ENCODE peak calls at places on chromosomes 1 and 21, in six cellular contexts. D is tibial artery; E is fibroblast of lung; R is CD8-positive, alpha-beta memory T cell; X is A549; M is adrenal gland. V is an unnamed sample. For H3K4me1, the result is how much of the 10 kb centered on the place peaks cover.

GRCh38 chr1:199512037-199512710 is 515.3 kb upstream of the NR5A2 start:
- DNase-seq in D (no peak), E (no peak), R (no peak), X (no peak), M (no peak), V (no peak)

GRCh38 chr21:16891821-16892220 is 621.0 kb upstream of the CXADR start:
- DNase-seq in D (no peak), E (peak), R (no peak), X (peak), M (no peak), V (peak)

GRCh38 chr21:31310750-31311149 is 33.3 kb downstream of the TIAM1 start:
- DNase-seq in D (no peak), E (peak), R (no peak), X (no peak), M (no peak), V (no peak)

GRCh38 chr1:175679931-175680652 is 63.3 kb downstream of the TNR start:
- DNase-seq in D (no peak), E (no peak), R (no peak), X (no peak), M (no peak), V (no peak)

GRCh38 chr1:233518344-233518743 is 95.6 kb upstream of the KCNK1 start:
- DNase-seq in D (no peak), E (no peak), R (no peak), X (peak), M (peak), V (peak)

GRCh38 chr1:225987491-225988316 is 11.4 kb downstream of the SDE2 start:
- DNase-seq in D (no peak), E (peak), R (no peak), X (peak), M (no peak), V (peak)

GRCh38 chr1:21811875-21812305 is at the start of gene LDLRAD2:
- DNase-seq in D (no peak), E (no peak), R (no peak), X (no peak), M (no peak), V (peak)

GRCh38 chr1:12597792-12598191 is 20.2 kb downstream of the DHRS3 start:
- DNase-seq in D (peak), E (no peak), R (no peak), X (no peak), M (peak), V (no peak)

GRCh38 chr1:16724718-16725438 is 15.4 kb upstream of the RNU1-4 start:
- DNase-seq in D (peak), E (no peak), R (peak), X (no peak), M (peak), V (no peak)

GRCh38 chr1:172764378-172764777 is 105.5 kb downstream of the FASLG start:
- DNase-seq in D (no peak), E (no peak), R (peak), X (no peak), M (no peak), V (no peak)

GRCh38 chr1:6956488-6957159 is 171.4 kb downstream of the CAMTA1 start:
- DNase-seq in D (no peak), E (no peak), R (peak), X (no peak), M (no peak), V (no peak)

GRCh38 chr1:6955357-6956154 is 170.3 kb downstream of the CAMTA1 start:
- DNase-seq in D (no peak), E (no peak), R (peak), X (no peak), M (no peak), V (no peak)

GRCh38 chr1:6959491-6959890 is 174.2 kb downstream of the CAMTA1 start:
- DNase-seq in D (no peak), E (no peak), R (no peak), X (no peak), M (no peak), V (no peak)

GRCh38 chr1:6958407-6958806 is 173.2 kb downstream of the CAMTA1 start:
- DNase-seq in D (no peak), E (peak), R (no peak), X (no peak), M (no peak), V (peak)

GRCh38 chr1:6957341-6957740 is 172.1 kb downstream of the CAMTA1 start:
- DNase-seq in D (no peak), E (no peak), R (no peak), X (no peak), M (no peak), V (no peak)
- H3K4me1 ChIP-seq in D (under half), E (under half), R (under half), X (under half), M (under half), V (under half)

GRCh38 chr1:25024631-25025350 is 94.7 kb upstream of the RUNX3 start:
- DNase-seq in D (no peak), E (no peak), R (no peak), X (no peak), M (no peak), V (no peak)

GRCh38 chr1:25028587-25028909 is 98.5 kb upstream of the RUNX3 start:
- DNase-seq in D (no peak), E (no peak), R (no peak), X (no peak), M (no peak), V (no peak)

GRCh38 chr1:25027876-25028586 is 98.0 kb upstream of the RUNX3 start:
- DNase-seq in D (no peak), E (no peak), R (no peak), X (no peak), M (no peak), V (no peak)

GRCh38 chr1:25026304-25026703 is 96.2 kb upstream of the RUNX3 start:
- DNase-seq in D (no peak), E (no peak), R (no peak), X (no peak), M (no peak), V (no peak)

DNA sequence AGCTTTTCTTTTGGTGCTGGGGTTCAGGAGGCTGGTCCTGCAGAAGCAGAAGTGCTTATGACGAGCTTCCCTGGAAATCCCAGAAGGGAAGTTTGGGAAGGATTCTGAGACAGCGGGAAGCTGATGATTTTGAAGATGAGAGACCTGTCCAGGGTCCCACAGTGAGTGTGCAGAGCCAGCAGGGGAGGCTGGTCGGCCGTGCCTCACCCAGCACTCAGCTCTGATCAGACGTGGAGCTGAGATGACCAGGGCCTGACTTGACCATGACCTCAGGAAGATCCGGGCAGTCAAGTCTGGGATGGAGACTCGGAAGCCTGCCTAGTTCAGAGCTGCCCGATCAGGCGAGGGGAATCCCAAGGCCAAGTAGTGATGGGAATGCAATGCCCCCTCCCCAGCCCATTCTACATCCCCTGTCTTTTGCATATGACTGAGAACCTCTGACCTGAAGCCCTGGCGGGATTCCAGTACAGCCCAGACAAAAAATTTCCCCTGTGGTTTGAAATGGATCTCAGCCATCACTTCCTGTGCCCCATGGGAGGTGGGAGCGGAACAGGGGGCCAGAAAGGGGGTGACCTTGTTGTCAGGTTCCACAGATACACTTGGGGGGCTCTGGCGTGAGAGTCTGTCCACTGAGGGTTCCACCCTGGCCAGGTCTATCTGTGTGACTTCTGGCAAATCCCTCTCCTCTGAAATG is 96.8 kb upstream of the RUNX3 start:
- DNase-seq in D (no peak), E (no peak), R (no peak), X (no peak), M (no peak), V (no peak)
- H3K4me1 ChIP-seq in D (under half), E (under half), R (half or more), X (under half), M (under half), V (under half)

GRCh38 chr1:27589441-27589840 is 14.5 kb downstream of the AHDC1 start:
- DNase-seq in D (no peak), E (no peak), R (no peak), X (no peak), M (no peak), V (no peak)
- H3K4me1 ChIP-seq in D (under half), E (under half), R (under half), X (under half), M (half or more), V (under half)

GRCh38 chr1:178543291-178543609 is 30.3 kb downstream of the TEX35 start:
- DNase-seq in D (no peak), E (no peak), R (no peak), X (no peak), M (no peak), V (no peak)
- H3K4me1 ChIP-seq in D (under half), E (under half), R (under half), X (under half), M (under half), V (under half)

GRCh38 chr1:109816975-109817535 is 53.3 kb upstream of the EPS8L3 start:
- DNase-seq in D (peak), E (no peak), R (no peak), X (no peak), M (no peak), V (no peak)

GRCh38 chr1:109814223-109814622 is 50.5 kb upstream of the EPS8L3 start:
- DNase-seq in D (no peak), E (no peak), R (no peak), X (no peak), M (no peak), V (no peak)

GRCh38 chr1:109814993-109815786 is 51.5 kb upstream of the EPS8L3 start:
- DNase-seq in D (no peak), E (no peak), R (no peak), X (no peak), M (no peak), V (no peak)

GRCh38 chr1:109817881-109818280 is 54.2 kb upstream of the EPS8L3 start:
- DNase-seq in D (no peak), E (no peak), R (no peak), X (no peak), M (no peak), V (no peak)

GRCh38 chr1:109815809-109816791 is 52.4 kb upstream of the EPS8L3 start:
- DNase-seq in D (peak), E (no peak), R (no peak), X (no peak), M (no peak), V (peak)
- H3K4me1 ChIP-seq in D (under half), E (under half), R (under half), X (under half), M (under half), V (under half)

DNA sequence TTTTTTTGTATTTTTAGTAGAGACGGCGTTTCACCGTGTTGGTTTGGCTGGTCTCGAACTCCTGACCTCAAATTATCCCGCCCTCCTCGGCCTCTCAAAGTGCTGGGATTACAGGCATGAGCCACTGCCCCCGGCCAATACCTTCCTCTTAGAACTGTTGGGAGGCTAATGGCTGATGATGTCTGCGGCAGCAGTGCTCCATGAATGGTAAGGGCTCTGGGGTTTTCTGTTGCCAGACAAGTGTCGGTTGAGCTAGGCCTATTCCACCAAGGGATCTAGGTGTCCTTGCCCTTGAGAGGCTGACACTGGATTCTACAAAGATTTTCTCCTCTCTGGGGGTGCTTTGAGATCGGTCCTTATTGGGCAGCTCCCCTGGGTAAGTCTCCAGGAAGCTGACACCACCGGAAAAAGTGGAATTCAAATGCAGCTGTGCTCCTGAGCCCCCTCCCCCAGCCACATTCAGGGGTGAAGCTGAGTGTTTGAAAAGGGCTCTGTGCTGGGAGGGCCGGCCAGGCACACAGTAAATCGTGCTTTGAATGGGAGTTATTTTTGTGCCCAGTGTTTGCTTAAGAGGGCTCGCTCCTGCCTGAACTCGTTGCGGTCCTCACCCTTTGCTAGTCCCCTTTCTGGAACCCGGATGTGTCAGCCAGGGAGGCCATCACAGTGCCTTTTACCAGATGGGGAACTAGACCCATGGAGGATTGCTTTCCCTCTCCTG is 5.2 kb downstream of the SOX13 start:
- DNase-seq in D (peak), E (peak), R (no peak), X (peak), M (no peak), V (peak)
- H3K4me1 ChIP-seq in D (under half), E (under half), R (under half), X (under half), M (under half), V (under half)

DNA sequence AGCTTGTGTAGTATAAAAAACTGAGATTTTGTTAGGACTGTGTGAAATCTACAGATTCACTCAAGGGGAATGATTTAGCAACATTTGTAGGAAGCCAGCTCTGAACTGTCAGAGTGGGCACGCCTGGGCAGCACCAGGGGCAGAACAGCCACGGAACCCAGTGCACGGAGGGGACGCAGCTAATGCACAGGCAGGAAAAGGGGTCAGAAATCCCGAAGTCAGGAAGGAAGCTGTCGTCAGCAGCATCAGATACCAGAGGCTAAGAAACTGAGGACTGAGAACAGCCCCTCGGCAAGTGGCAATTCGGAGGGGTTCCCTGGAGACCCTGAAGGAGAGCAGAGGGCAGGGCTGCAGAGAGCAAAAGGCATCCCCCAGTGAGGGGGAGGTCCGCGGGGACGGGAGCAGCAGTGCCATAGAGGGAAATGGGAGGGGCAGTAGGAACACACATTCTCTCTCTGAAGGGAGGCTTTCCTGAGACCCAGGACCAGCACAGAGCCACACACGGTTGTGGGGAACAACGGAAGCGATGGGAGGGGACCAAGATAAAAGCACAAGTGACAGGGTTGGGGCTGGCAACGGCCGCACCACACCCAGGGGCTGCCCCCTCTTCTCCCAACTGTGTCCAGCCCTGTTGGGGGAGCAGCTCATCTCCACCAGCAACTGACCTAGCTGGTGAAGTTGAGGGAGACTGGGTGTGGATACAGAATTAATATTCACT is 12.7 kb downstream of the UBE2J2 start:
- DNase-seq in D (no peak), E (no peak), R (no peak), X (no peak), M (no peak), V (no peak)
- H3K4me1 ChIP-seq in D (under half), E (under half), R (under half), X (under half), M (under half), V (under half)

DNA sequence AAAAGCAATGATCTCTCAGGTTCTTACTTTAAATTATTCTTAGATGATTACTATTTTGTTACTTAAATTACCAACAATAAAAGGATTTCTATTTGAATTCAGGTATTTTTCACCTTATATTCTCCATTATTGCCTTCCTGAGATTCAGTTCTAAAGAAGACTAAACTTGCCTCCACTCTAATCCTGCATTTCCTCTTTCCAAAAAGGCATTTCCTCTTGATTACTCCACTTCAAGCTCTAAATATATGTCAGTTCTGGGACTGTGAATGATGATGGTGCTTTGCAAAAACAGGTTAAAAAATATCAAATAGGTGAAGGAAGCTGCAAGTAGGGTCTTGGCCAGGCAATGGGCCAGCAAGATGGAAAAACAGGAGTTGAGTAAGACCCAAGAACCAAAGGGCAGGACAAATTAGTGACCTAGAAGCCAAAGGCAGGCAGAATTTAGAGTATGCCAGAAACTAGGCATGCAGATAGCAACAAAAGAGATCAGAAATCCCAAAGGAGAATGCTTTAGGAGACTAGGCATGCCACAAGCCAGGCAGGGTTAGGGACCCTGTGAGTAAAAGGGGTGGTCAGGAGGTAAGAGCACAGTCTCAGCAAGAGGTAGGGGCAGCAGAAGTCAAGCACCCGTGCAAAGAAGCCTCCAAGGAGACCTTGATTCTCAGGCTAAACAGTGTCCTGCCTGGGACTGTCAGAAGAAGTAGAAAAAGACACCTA is 11.3 kb upstream of the DIPK1A start:
- DNase-seq in D (no peak), E (no peak), R (no peak), X (no peak), M (no peak), V (no peak)
- H3K4me1 ChIP-seq in D (under half), E (under half), R (under half), X (under half), M (under half), V (under half)